ENCODE peak calls at places on chromosome 11, in six cellular contexts. Q is fibroblast of lung; S is pancreas; K is effector memory CD4-positive, alpha-beta T cell; Z is mucosa of descending colon; G is upper lobe of right lung. U is an unnamed sample.
A peak's percentile ranks its signal among the peaks of the same experiment; 100 is the strongest.

GRCh38 chr11:94815705-94816344 is 47.7 kb downstream of the AMOTL1 start:
- DNase-seq in Q (no peak), S (no peak), K (no peak), Z (no peak), G (no peak), U (no peak)

GRCh38 chr11:66744485-66745355 is 15.7 kb upstream of the SPTBN2 start:
- DNase-seq in Q (peak; percentile 43), S (peak; percentile 91), K (peak; percentile 86), Z (peak; percentile 91), G (peak; percentile 92), U (peak; percentile 97)

GRCh38 chr11:86978756-86979608 is 23.8 kb upstream of the FZD4 start:
- DNase-seq in Q (no peak), S (no peak), K (no peak), Z (no peak), G (no peak), U (no peak)

GRCh38 chr11:31096191-31096590 is 273.3 kb downstream of the DCDC1 start:
- DNase-seq in Q (no peak), S (no peak), K (no peak), Z (no peak), G (no peak), U (no peak)

GRCh38 chr11:837990-838307 is 4.4 kb downstream of the POLR2L start:
- DNase-seq in Q (no peak), S (no peak), K (no peak), Z (no peak), G (no peak), U (no peak)

GRCh38 chr11:65431452-65432132 is 9.0 kb downstream of the NEAT1 start:
- DNase-seq in Q (peak; percentile 43), S (no peak), K (no peak), Z (no peak), G (no peak), U (no peak)

GRCh38 chr11:75508051-75508561 is 17.6 kb downstream of the GDPD5 start:
- DNase-seq in Q (no peak), S (no peak), K (peak; percentile 38), Z (no peak), G (no peak), U (no peak)

GRCh38 chr11:9719949-9720646 is 56.2 kb downstream of the SWAP70 start:
- DNase-seq in Q (no peak), S (no peak), K (no peak), Z (no peak), G (no peak), U (no peak)

GRCh38 chr11:94806436-94806835 is 38.3 kb downstream of the AMOTL1 start:
- DNase-seq in Q (peak; percentile 28), S (no peak), K (no peak), Z (no peak), G (no peak), U (no peak)

GRCh38 chr11:116170526-116171120 is 602.2 kb downstream of the BUD13 start:
- DNase-seq in Q (no peak), S (no peak), K (no peak), Z (no peak), G (no peak), U (no peak)

GRCh38 chr11:65150513-65151271 is 16.4 kb upstream of the SYVN1 start:
- DNase-seq in Q (peak; percentile 87), S (peak; percentile 95), K (no peak), Z (peak; percentile 92), G (peak; percentile 93), U (peak; percentile 95)

GRCh38 chr11:57318178-57318577 is 6.6 kb downstream of the TNKS1BP1 start:
- DNase-seq in Q (peak; percentile 36), S (peak; percentile 21), K (no peak), Z (no peak), G (no peak), U (no peak)

GRCh38 chr11:58905716-58906547 is 33.4 kb upstream of the GLYATL1 start:
- DNase-seq in Q (peak; percentile 94), S (peak; percentile 42), K (no peak), Z (peak; percentile 56), G (no peak), U (peak; percentile 43)

GRCh38 chr11:73322986-73323306 is 14.9 kb downstream of the ARHGEF17 start:
- DNase-seq in Q (no peak), S (no peak), K (no peak), Z (no peak), G (no peak), U (no peak)

GRCh38 chr11:119605137-119605675 is 123.8 kb downstream of the NECTIN1 start:
- DNase-seq in Q (no peak), S (no peak), K (no peak), Z (no peak), G (no peak), U (no peak)

GRCh38 chr11:10452211-10452767 is 2.8 kb upstream of the AMPD3 start:
- DNase-seq in Q (no peak), S (no peak), K (no peak), Z (no peak), G (no peak), U (no peak)

GRCh38 chr11:16001899-16002426 is 354.4 kb downstream of the SOX6 start:
- DNase-seq in Q (peak; percentile 98), S (no peak), K (no peak), Z (peak; percentile 21), G (peak; percentile 48), U (peak; percentile 34)

GRCh38 chr11:113296447-113297205 is 17.8 kb upstream of the TTC12 start:
- DNase-seq in Q (no peak), S (no peak), K (no peak), Z (no peak), G (no peak), U (no peak)

GRCh38 chr11:88861618-88862017 is 204.2 kb downstream of the GRM5 start:
- DNase-seq in Q (peak; percentile 2), S (no peak), K (no peak), Z (no peak), G (no peak), U (no peak)

GRCh38 chr11:77882396-77882795 is 61.5 kb downstream of the AAMDC start:
- DNase-seq in Q (peak; percentile 69), S (no peak), K (no peak), Z (no peak), G (no peak), U (no peak)

GRCh38 chr11:126163074-126163700 is 48.3 kb downstream of the RPUSD4 start:
- DNase-seq in Q (peak; percentile 94), S (no peak), K (no peak), Z (no peak), G (no peak), U (no peak)

GRCh38 chr11:67400251-67400941 is 1.3 kb downstream of the PPP1CA start:
- DNase-seq in Q (no peak), S (no peak), K (no peak), Z (peak; percentile 60), G (no peak), U (no peak)

GRCh38 chr11:39809833-39810232 is 1649.6 kb downstream of the LRRC4C start:
- DNase-seq in Q (no peak), S (no peak), K (no peak), Z (no peak), G (no peak), U (no peak)
- H3K9me3 ChIP-seq in Q (no peaks in the 10 kb centered on the region), S (no peaks in the 10 kb centered on the region), K (no peaks in the 10 kb centered on the region), Z (peaks cover 19% of the 10 kb centered on the region), G (peaks cover 6% of the 10 kb centered on the region), U (peaks cover 38% of the 10 kb centered on the region)

GRCh38 chr11:111698852-111699559 is 67.2 kb downstream of the PPP2R1B start:
- DNase-seq in Q (no peak), S (no peak), K (no peak), Z (no peak), G (no peak), U (no peak)

GRCh38 chr11:111700186-111700585 is 66.0 kb downstream of the PPP2R1B start:
- DNase-seq in Q (no peak), S (no peak), K (no peak), Z (no peak), G (no peak), U (no peak)

GRCh38 chr11:111702623-111703022 is 63.6 kb downstream of the PPP2R1B start:
- DNase-seq in Q (no peak), S (no peak), K (no peak), Z (no peak), G (no peak), U (no peak)

GRCh38 chr11:111697910-111698309 is 68.3 kb downstream of the PPP2R1B start:
- DNase-seq in Q (no peak), S (no peak), K (no peak), Z (no peak), G (no peak), U (no peak)

DNA sequence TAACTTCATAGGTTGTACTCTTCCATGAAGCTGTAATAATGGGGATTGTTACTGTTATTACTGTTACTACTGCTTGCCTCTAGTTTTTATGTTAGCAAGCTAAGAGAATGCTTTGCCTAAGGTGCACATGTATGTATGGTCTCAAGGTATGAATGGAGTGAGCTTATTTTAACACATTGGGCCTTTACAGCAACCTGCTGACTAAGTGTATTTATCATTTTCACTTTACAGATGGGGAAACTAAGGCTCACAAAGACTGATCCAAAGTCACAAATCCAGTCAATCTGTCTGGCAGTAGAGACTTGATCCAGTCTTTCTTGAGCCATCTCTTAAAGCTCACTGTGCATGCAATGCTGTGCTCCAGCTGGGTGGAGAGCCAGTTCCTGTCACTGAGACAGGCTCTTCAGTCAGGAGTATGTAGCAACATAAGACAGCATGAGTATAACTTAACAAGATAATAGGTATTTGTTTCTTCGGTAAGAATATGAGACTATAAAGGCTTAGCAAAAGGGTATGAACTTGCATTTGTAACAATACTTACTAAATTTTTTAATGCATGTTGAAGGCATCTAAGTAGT is 66.5 kb downstream of the PPP2R1B start:
- DNase-seq in Q (no peak), S (no peak), K (no peak), Z (no peak), G (no peak), U (no peak)
- H3K4me1 ChIP-seq in Q (peaks cover 13% of the 10 kb centered on the region), S (peaks cover 20% of the 10 kb centered on the region), K (no peaks in the 10 kb centered on the region), Z (no peaks in the 10 kb centered on the region), G (peaks cover 11% of the 10 kb centered on the region), U (peaks cover 7% of the 10 kb centered on the region)

DNA sequence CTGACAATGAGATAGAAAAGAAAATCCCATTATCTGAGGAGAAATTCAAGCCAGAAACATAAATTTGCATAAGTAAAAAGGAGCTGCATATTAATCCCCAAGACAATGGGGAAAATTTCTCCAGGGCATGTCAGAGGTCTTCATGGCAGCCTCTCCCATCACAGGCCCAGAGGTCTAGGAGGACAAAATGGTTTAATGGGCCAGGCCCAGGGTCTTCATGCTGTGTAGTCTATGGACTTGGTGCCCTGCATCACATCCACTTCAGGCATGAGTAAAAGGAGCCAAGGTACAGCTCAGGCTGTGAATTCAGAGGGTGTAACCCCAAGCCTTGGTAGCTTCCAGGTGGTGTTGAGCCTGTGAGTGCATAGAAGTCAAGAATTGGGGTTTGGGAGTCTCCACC is 1097.2 kb upstream of the RAG2 start:
- DNase-seq in Q (no peak), S (no peak), K (no peak), Z (no peak), G (no peak), U (no peak)
- H3K9me3 ChIP-seq in Q (no peaks in the 10 kb centered on the region), S (no peaks in the 10 kb centered on the region), K (no peaks in the 10 kb centered on the region), Z (peaks cover 45% of the 10 kb centered on the region), G (peaks cover 5% of the 10 kb centered on the region), U (no peaks in the 10 kb centered on the region)

GRCh38 chr11:68753300-68753699 is 2.0 kb upstream of the TESMIN start:
- DNase-seq in Q (no peak), S (no peak), K (no peak), Z (no peak), G (no peak), U (no peak)

GRCh38 chr11:68750988-68751325 is 363 bp downstream of the TESMIN start:
- DNase-seq in Q (no peak), S (no peak), K (no peak), Z (no peak), G (no peak), U (no peak)

GRCh38 chr11:68749501-68750196 is 1.7 kb downstream of the TESMIN start:
- DNase-seq in Q (peak; percentile 45), S (no peak), K (no peak), Z (no peak), G (no peak), U (no peak)

GRCh38 chr11:68750197-68750987 is 928 bp downstream of the TESMIN start:
- DNase-seq in Q (no peak), S (no peak), K (no peak), Z (peak; percentile 71), G (no peak), U (peak; percentile 88)

GRCh38 chr11:68751331-68751856 is at the start of gene TESMIN:
- DNase-seq in Q (peak; percentile 43), S (peak; percentile 98), K (peak; percentile 91), Z (peak; percentile 96), G (peak; percentile 96), U (peak; percentile 95)
- H3K4me1 ChIP-seq in Q (no peaks in the 10 kb centered on the region), S (peaks cover 5% of the 10 kb centered on the region), K (peaks cover 2% of the 10 kb centered on the region), Z (peaks cover 3% of the 10 kb centered on the region), G (peaks cover 5% of the 10 kb centered on the region), U (peaks cover 13% of the 10 kb centered on the region)

U was measured in left lung.